ENCODE peak calls at places on chromosomes 1 and 21, in five cellular contexts. C is WERI-Rb-1, N is HFF-Myc, T is HepG2, U is fibroblast of villous mesenchyme. Y is an unnamed sample.

GRCh38 chr1:196477262-196477661 is 131.0 kb downstream of the KCNT2 start:
- DNase-seq in T (no peak), C (no peak), N (no peak), U (no peak), Y (no peak)

GRCh38 chr1:16719571-16720402 is 20.5 kb upstream of the RNU1-4 start:
- DNase-seq in C (peak; percentile 9), T (no peak), U (no peak), N (no peak), Y (no peak)

GRCh38 chr1:92817986-92818764 is 13.7 kb upstream of the RPL5 start:
- DNase-seq in T (no peak), N (no peak), U (peak; percentile 48), C (peak; percentile 21), Y (peak; percentile 59)

GRCh38 chr1:245961137-245961540 is 545.9 kb downstream of the SMYD3 start:
- DNase-seq in N (no peak), U (peak; percentile 83), C (no peak), T (no peak), Y (no peak)

GRCh38 chr1:52662645-52663313 is 29.8 kb downstream of the SHISAL2A start:
- DNase-seq in T (peak; percentile 57), U (peak; percentile 80), C (peak; percentile 52), N (no peak), Y (peak; percentile 96)

GRCh38 chr1:33094971-33095604 is 14.1 kb downstream of the AZIN2 start:
- DNase-seq in U (peak; percentile 79), N (peak; percentile 67), T (peak; percentile 37), C (peak; percentile 70), Y (peak; percentile 72)

GRCh38 chr1:2604854-2605753 is 18.5 kb downstream of the PRXL2B start:
- DNase-seq in C (no peak), N (no peak), T (no peak), U (no peak), Y (no peak)

GRCh38 chr1:42168798-42169197 is 4.3 kb upstream of the GUCA2A start:
- DNase-seq in T (no peak), N (no peak), C (no peak), U (no peak), Y (no peak)

GRCh38 chr1:3796215-3797193 is at the start of gene LRRC47:
- DNase-seq in N (peak; percentile 59), U (peak; percentile 89), C (peak; percentile 94), T (peak; percentile 83), Y (peak; percentile 94)

GRCh38 chr1:180230791-180231505 is 884 bp downstream of the LHX4 start:
- DNase-seq in T (no peak), C (no peak), N (no peak), U (peak; percentile 51), Y (peak; percentile 43)

GRCh38 chr1:215489771-215490566 is 77.1 kb upstream of the KCTD3 start:
- DNase-seq in U (peak; percentile 3), T (no peak), C (no peak), N (no peak), Y (no peak)

GRCh38 chr1:97489834-97490233 is 431.0 kb downstream of the DPYD start:
- DNase-seq in C (no peak), U (peak; percentile 58), T (peak; percentile 1), N (peak; percentile 4), Y (peak; percentile 85)

GRCh38 chr1:171446396-171446795 is 38.9 kb upstream of the PRRC2C start:
- DNase-seq in N (no peak), T (no peak), U (no peak), C (no peak), Y (no peak)

GRCh38 chr1:198168180-198168579 is 11.4 kb downstream of the NEK7 start:
- DNase-seq in N (no peak), U (peak; percentile 73), C (no peak), T (no peak), Y (peak; percentile 56)

GRCh38 chr21:36200089-36200561 is 43.5 kb downstream of the DOP1B start:
- DNase-seq in C (no peak), U (no peak), T (no peak), N (no peak), Y (no peak)

GRCh38 chr21:44618909-44619308 is 7.0 kb downstream of the KRTAP10-8 start:
- DNase-seq in C (no peak), T (no peak), N (no peak), U (no peak), Y (no peak)

GRCh38 chr1:59063501-59063900 is 233.4 kb upstream of the FGGY start:
- DNase-seq in N (no peak), T (no peak), U (no peak), C (no peak), Y (no peak)

GRCh38 chr21:45874716-45875415 is 106.7 kb upstream of the COL6A1 start:
- DNase-seq in U (peak; percentile 99), N (peak; percentile 83), T (peak; percentile 9), C (no peak), Y (peak; percentile 71)

GRCh38 chr1:240946926-240947325 is 335.0 kb upstream of the GREM2 start:
- DNase-seq in U (peak; percentile 43), T (peak; percentile 16), C (peak; percentile 74), N (peak; percentile 30), Y (peak; percentile 18)

GRCh38 chr1:233368106-233368783 is 40.7 kb downstream of the MAP3K21 start:
- DNase-seq in T (no peak), N (peak; percentile 5), C (no peak), U (peak; percentile 57), Y (no peak)

GRCh38 chr1:42177551-42177981 is 13.0 kb upstream of the GUCA2A start:
- DNase-seq in C (no peak), N (peak; percentile 54), U (peak; percentile 79), T (no peak), Y (peak; percentile 67)

GRCh38 chr1:158028956-158029355 is 35.5 kb downstream of the KIRREL1 start:
- DNase-seq in U (no peak), C (no peak), T (no peak), N (no peak), Y (peak; percentile 88)

GRCh38 chr1:180204231-180204630 is 25.8 kb upstream of the LHX4 start:
- DNase-seq in C (no peak), U (no peak), T (no peak), N (no peak), Y (no peak)

GRCh38 chr1:187266051-187266450 is 437.3 kb downstream of the PLA2G4A start:
- DNase-seq in U (no peak), N (no peak), C (no peak), T (no peak), Y (no peak)

GRCh38 chr1:187264995-187265602 is 436.4 kb downstream of the PLA2G4A start:
- DNase-seq in C (peak; percentile 38), T (peak; percentile 28), N (no peak), U (peak; percentile 28), Y (peak; percentile 73)

GRCh38 chr1:187275346-187275745 is 446.6 kb downstream of the PLA2G4A start:
- DNase-seq in U (no peak), C (no peak), T (no peak), N (no peak), Y (peak; percentile 36)

GRCh38 chr1:187267745-187268277 is 439.1 kb downstream of the PLA2G4A start:
- DNase-seq in N (no peak), C (no peak), T (no peak), U (no peak), Y (no peak)

DNA sequence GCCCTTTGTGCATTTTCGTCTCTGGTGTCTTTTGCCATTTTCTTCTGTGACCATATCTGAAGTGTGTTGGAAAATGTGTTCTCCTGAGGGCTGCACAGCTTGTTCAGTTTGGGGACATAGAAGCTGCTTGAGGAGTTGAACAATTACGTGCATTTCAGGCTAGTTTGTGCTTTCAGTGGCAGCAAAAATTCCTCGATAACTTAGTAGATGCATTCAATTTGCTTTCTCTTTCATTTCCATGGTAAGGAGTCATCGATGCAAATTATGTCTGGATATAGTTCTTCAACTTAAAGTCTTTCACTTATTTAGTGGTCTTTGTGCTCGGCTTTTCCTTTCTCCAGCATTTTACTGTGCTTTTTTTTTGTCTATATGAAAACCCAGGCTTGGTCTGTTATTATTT is 441.5 kb downstream of the PLA2G4A start:
- DNase-seq in T (no peak), C (no peak), U (no peak), N (no peak), Y (no peak)
- H3K4me3 ChIP-seq in T (no peak overlapping the region), C (no peak overlapping the region), U (no peak overlapping the region), N (no peak overlapping the region), Y (no peak overlapping the region)

DNA sequence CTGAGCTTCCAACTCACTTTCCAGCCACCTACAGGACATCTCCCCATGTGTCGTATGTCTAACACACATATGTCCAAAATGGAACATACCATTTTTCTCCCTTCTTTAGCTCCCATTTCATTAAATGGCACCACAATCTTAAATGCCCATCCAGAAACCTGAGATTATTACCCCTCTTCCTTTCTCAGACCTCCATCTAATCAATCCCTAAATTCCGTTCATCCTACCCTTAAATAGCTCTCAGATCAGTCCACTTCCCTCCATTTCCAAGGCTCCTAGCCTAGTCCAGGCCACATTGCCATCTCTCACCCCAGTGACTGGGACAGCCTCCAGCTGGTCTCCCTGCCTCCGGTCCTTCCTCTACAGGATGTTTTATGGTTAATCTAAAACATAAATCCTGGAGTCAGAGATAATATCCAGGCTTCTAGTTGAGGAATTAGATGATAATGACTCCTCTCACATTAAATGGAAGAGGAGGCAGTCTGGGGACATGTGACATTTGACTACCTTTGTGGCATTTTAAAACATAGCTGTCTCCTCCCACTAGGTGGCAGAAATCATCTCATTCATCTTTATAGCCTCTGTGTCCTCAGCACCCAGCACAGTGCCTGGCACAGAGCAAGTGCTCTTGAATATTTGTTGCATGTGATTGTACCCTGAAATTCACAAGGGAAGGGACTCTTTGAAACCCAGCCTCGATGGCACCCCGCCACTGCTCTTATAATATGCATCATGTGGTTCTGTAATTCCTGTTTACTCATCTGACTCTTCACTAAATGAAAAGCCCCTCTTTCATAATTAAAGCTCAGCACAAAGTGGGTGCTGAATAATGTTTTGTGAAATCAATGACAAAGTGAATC is 102.3 kb downstream of the TMEM53 start:
- DNase-seq in N (no peak), T (peak; percentile 39), U (no peak), C (peak; percentile 19), Y (peak; percentile 34)
- TF ChIP-seq CTCF in N (peak; percentile 54), T (peak; percentile 57), U (peak; percentile 40), C (peak; percentile 58), Y (peak; percentile 58)

GRCh38 chr21:38902608-38903445 is 97.1 kb downstream of the ETS2 start:
- DNase-seq in C (no peak), U (no peak), T (no peak), N (no peak), Y (peak; percentile 33)
- H3K4me3 ChIP-seq in C (no peak overlapping the region), U (no peak overlapping the region), T (no peak overlapping the region), N (no peak overlapping the region), Y (no peak overlapping the region)

GRCh38 chr1:207619833-207620572 is 24.9 kb upstream of the CR1L start:
- DNase-seq in T (peak; percentile 35), U (peak; percentile 55), C (no peak), N (peak; percentile 42), Y (peak; percentile 57)

GRCh38 chr1:207620573-207620893 is 24.4 kb upstream of the CR1L start:
- DNase-seq in U (no peak), C (no peak), N (no peak), T (no peak), Y (no peak)
- TF ChIP-seq CTCF in U (no peak), C (no peak), N (no peak), T (no peak), Y (no peak)

DNA sequence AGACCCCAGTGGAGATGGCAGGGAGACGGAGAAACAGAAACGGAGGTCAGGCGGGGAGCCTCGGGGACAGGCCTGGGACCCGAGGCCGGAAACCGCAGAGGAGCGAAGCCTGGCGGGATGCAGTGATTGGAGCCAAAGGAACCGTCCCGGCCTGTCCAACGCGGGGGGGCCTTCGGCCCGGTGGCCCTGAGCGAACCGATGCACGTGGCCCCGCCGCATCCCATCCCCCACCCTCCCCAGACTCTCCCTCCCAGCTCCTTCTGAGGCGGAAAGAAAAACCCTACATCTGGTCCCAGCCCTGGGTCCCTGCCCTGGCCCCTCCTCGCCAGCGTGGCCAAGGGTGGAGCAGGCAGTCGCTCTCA is 1.2 kb upstream of the CRABP2 start:
- DNase-seq in N (peak; percentile 72), T (no peak), U (peak; percentile 87), C (peak; percentile 97), Y (no peak)
- H3K4me3 ChIP-seq in N (peak overlapping the region; percentile 68), T (peak overlapping the region; percentile 41), U (peak overlapping the region; percentile 63), C (peak overlapping the region; percentile 74), Y (peak overlapping the region; percentile 80)

GRCh38 chr1:94801919-94802546 is 18.1 kb upstream of the SLC44A3 start:
- DNase-seq in U (peak; percentile 96), N (peak; percentile 72), T (peak; percentile 49), C (peak; percentile 48), Y (peak; percentile 88)
- TF ChIP-seq CTCF in U (peak; percentile 56), N (peak; percentile 46), T (peak; percentile 78), C (peak; percentile 15), Y (peak; percentile 70)